ENCODE peak calls at places on chromosomes 11 and 22, in eight cellular contexts. Q is epithelial cell of esophagus; Z is HepG2; Y is NCI-H510A treated with DMSO at 0.1 percent for 48 hours; H is tibial artery; P is stimulated activated CD4-positive, alpha-beta T cell treated with anti-CD3 and anti-CD28 coated beads, Interleukin-1b, Interleukin-23, amount 100 ng/mL, for 1 hour; E is A549; R is cardiac septum. V is an unnamed sample.

GRCh38 chr11:121341609-121342008 is 49.0 kb downstream of the SC5D start:
- DNase-seq in Q (peak; percentile 20), Z (no peak), H (no peak), P (no peak), R (no peak), Y (no peak), E (no peak), V (no peak)

GRCh38 chr11:87355614-87356013 is 317.9 kb downstream of the TMEM135 start:
- DNase-seq in Y (no peak), Q (no peak), R (no peak), E (no peak), Z (no peak), H (no peak), P (no peak), V (no peak)

GRCh38 chr11:289706-290620 is 1.0 kb downstream of the PGGHG start:
- DNase-seq in P (no peak), E (no peak), Y (no peak), Q (no peak), H (peak; percentile 22), Z (no peak), R (peak; percentile 59), V (no peak)

GRCh38 chr11:1872267-1872985 is 19.3 kb downstream of the PRR33 start:
- DNase-seq in R (no peak), E (no peak), Z (no peak), Y (no peak), Q (no peak), P (no peak), H (no peak), V (no peak)

GRCh38 chr22:30038219-30038618 is 42.0 kb upstream of the HORMAD2 start:
- DNase-seq in H (no peak), R (no peak), P (no peak), E (no peak), Z (no peak), Y (no peak), Q (peak; percentile 86), V (peak; percentile 41)

GRCh38 chr11:19834761-19835160 is 122.1 kb downstream of the NAV2 start:
- DNase-seq in P (no peak), E (no peak), Y (no peak), H (no peak), R (no peak), Q (peak; percentile 4), Z (no peak), V (peak; percentile 3)

GRCh38 chr22:25700996-25701815 is 40.8 kb upstream of the MYO18B start:
- DNase-seq in Y (peak; percentile 5), Q (no peak), R (no peak), E (no peak), H (no peak), Z (no peak), P (no peak), V (no peak)

GRCh38 chr22:18156878-18157713 is 7.1 kb downstream of the USP18 start:
- DNase-seq in Q (peak; percentile 88), P (peak; percentile 10), Y (peak; percentile 70), E (peak; percentile 58), H (peak; percentile 78), R (no peak), Z (peak; percentile 64), V (peak; percentile 89)

GRCh38 chr22:36838119-36839030 is 21.5 kb upstream of the PVALB start:
- DNase-seq in R (peak; percentile 57), P (no peak), Z (no peak), Y (no peak), E (no peak), H (no peak), Q (no peak), V (no peak)

GRCh38 chr11:3700410-3700809 is 29.2 kb upstream of the CHRNA10 start:
- DNase-seq in R (no peak), Y (no peak), E (no peak), Q (no peak), P (no peak), H (no peak), Z (no peak), V (no peak)

GRCh38 chr11:36711104-36711825 is 113.2 kb upstream of the RAG2 start:
- DNase-seq in H (no peak), Y (no peak), Q (peak; percentile 5), P (no peak), Z (peak; percentile 1), E (peak; percentile 6), R (no peak), V (no peak)

GRCh38 chr11:45332486-45332934 is 46.4 kb upstream of the SYT13 start:
- DNase-seq in P (peak; percentile 23), E (peak; percentile 64), R (no peak), Q (no peak), H (no peak), Z (peak; percentile 24), Y (peak; percentile 0), V (no peak)

GRCh38 chr11:129530154-129530895 is 154.7 kb downstream of the BARX2 start:
- DNase-seq in Z (peak; percentile 86), P (no peak), Q (no peak), H (no peak), E (no peak), R (no peak), Y (no peak), V (no peak)

GRCh38 chr11:1390603-1391164 is 950 bp downstream of the BRSK2 start:
- DNase-seq in H (no peak), R (no peak), P (no peak), Y (no peak), Q (no peak), Z (no peak), E (no peak), V (no peak)

GRCh38 chr22:19948057-19948760 is 6.6 kb upstream of the TXNRD2 start:
- DNase-seq in Q (no peak), E (no peak), P (no peak), R (no peak), Z (no peak), Y (no peak), H (no peak), V (no peak)

GRCh38 chr22:26956346-26956745 is 299.0 kb downstream of the MIAT start:
- DNase-seq in E (no peak), P (no peak), Z (no peak), Q (no peak), H (no peak), Y (peak; percentile 39), R (no peak), V (no peak)

GRCh38 chr11:105713696-105714095 is 103.8 kb downstream of the GRIA4 start:
- DNase-seq in H (no peak), R (no peak), Y (no peak), P (no peak), Z (no peak), E (no peak), Q (no peak), V (no peak)

GRCh38 chr11:37849731-37850130 is 1251.7 kb upstream of the RAG2 start:
- DNase-seq in P (no peak), H (no peak), R (no peak), Q (no peak), Y (no peak), Z (no peak), E (no peak), V (no peak)

GRCh38 chr22:39439170-39439569 is 17.6 kb upstream of the MGAT3 start:
- DNase-seq in P (no peak), R (no peak), Q (peak; percentile 71), H (no peak), Z (peak; percentile 25), Y (no peak), E (no peak), V (peak; percentile 19)

GRCh38 chr11:72179804-72180396 is 12.0 kb upstream of the FOLR1 start:
- DNase-seq in Z (no peak), Q (no peak), E (no peak), Y (no peak), R (no peak), P (no peak), H (no peak), V (peak; percentile 26)